ENCODE peak calls at places on chromosomes 5 and 9, in four cellular contexts. M is upper lobe of left lung, A is GM23338, B is Panc1. O is an unnamed sample.

GRCh38 chr9:17019398-17019797 is 115.4 kb upstream of the CNTLN start:
- ATAC-seq in M (no peak), A (no peak), B (no peak), O (no peak)

GRCh38 chr9:83560169-83560826 is 22.1 kb upstream of the FRMD3 start:
- ATAC-seq in A (no peak), B (no peak), M (no peak), O (no peak)

GRCh38 chr9:114112778-114113585 is 13.9 kb upstream of the KIF12 start:
- ATAC-seq in B (no peak), M (peak), A (no peak), O (peak)

GRCh38 chr9:3949744-3950143 is 350.1 kb downstream of the GLIS3 start:
- ATAC-seq in B (no peak), A (no peak), M (peak), O (no peak)

GRCh38 chr5:132506094-132506692 is 15.6 kb upstream of the IRF1 start:
- ATAC-seq in A (peak), M (peak), B (peak), O (peak)

GRCh38 chr9:129007035-129007765 is 20.9 kb downstream of the SH3GLB2 start:
- ATAC-seq in B (no peak), A (peak), M (no peak), O (peak)

GRCh38 chr5:18465833-18466681 is 831.8 kb downstream of the TAF11L14 start:
- ATAC-seq in M (peak), A (peak), B (peak), O (no peak)

GRCh38 chr9:104961238-104961637 is 33.3 kb upstream of the ABCA1 start:
- ATAC-seq in B (no peak), M (peak), A (peak), O (no peak)

GRCh38 chr5:143699121-143699520 is 112.8 kb upstream of the HMHB1 start:
- ATAC-seq in M (no peak), B (no peak), A (no peak), O (no peak)

GRCh38 chr5:67214036-67214435 is 17.4 kb upstream of the CD180 start:
- ATAC-seq in A (no peak), B (no peak), M (no peak), O (no peak)

GRCh38 chr5:126002222-126002897 is 420.8 kb upstream of the GRAMD2B start:
- ATAC-seq in A (no peak), M (peak), B (peak), O (peak)

GRCh38 chr9:42388846-42389245 is 205.4 kb downstream of the SPATA31A6 start:
- ATAC-seq in B (no peak), A (no peak), M (peak), O (no peak)

GRCh38 chr5:150789943-150790611 is 11.5 kb downstream of the SMIM3 start:
- ATAC-seq in M (peak), A (peak), B (peak), O (peak)

GRCh38 chr9:70412678-70413426 is 1.6 kb downstream of the KLF9 start:
- ATAC-seq in A (peak), B (peak), M (peak), O (peak)

GRCh38 chr5:34716986-34717385 is 60.9 kb downstream of the RAI14 start:
- ATAC-seq in M (no peak), B (no peak), A (no peak), O (no peak)

GRCh38 chr5:150464554-150465012 is 15.0 kb upstream of the RPS14 start:
- ATAC-seq in B (no peak), A (peak), M (peak), O (peak)

GRCh38 chr5:17161669-17162068 is 55.8 kb upstream of the BASP1 start:
- ATAC-seq in M (no peak), B (no peak), A (no peak), O (no peak)

GRCh38 chr9:128992995-128993394 is 35.1 kb downstream of the SH3GLB2 start:
- ATAC-seq in M (no peak), A (peak), B (no peak), O (no peak)

GRCh38 chr9:130870491-130871381 is 25.9 kb downstream of the QRFP start:
- ATAC-seq in A (no peak), B (no peak), M (no peak), O (no peak)

GRCh38 chr5:168443950-168444700 is 42.1 kb upstream of the RARS1 start:
- ATAC-seq in B (no peak), M (no peak), A (no peak), O (no peak)

GRCh38 chr5:115489725-115490124 is 54.9 kb downstream of the FEM1C start:
- ATAC-seq in B (no peak), A (no peak), M (no peak), O (no peak)

GRCh38 chr5:122169350-122170103 is 40.2 kb downstream of the ZNF474 start:
- ATAC-seq in A (no peak), B (no peak), M (no peak), O (no peak)

GRCh38 chr5:3278643-3279042 is 317.0 kb upstream of the IRX1 start:
- ATAC-seq in B (no peak), A (no peak), M (no peak), O (no peak)

GRCh38 chr5:127960126-127960744 is 123.3 kb upstream of the SLC12A2 start:
- ATAC-seq in M (peak), B (no peak), A (no peak), O (no peak)

GRCh38 chr5:127958421-127959011 is 125.0 kb upstream of the SLC12A2 start:
- ATAC-seq in M (peak), A (no peak), B (peak), O (no peak)

GRCh38 chr5:127961006-127961763 is 122.4 kb upstream of the SLC12A2 start:
- ATAC-seq in B (no peak), A (no peak), M (no peak), O (no peak)

GRCh38 chr5:127957701-127958190 is 125.8 kb upstream of the SLC12A2 start:
- ATAC-seq in B (no peak), A (no peak), M (no peak), O (no peak)

DNA sequence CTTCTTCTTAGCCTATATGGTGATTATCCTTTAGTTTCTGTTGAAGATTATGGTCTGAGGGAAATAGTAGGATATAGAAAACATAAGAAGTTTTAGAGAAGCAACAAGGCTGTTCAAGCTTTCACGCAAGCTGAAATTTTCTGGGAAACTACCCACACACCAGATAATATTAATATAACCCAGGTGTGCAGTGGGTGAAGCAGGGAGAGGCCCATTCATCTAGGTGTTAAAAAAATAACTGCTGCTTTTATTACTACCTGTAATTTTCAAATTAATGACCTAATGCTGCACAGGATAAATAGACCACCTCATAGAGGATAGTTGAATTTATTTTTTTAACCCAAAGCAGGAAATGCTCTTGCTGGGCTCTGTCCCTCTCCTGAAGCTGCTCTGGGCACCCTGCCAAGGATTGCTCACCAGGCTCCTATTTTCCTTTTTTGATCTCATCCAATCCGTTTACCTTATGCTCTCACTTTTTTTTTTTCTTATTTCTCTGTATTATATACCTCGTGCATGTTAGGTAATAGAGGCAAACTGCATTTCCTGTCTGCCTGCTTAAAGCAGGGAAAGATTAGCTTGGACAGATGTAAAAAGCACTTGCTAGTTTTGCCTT is 124.3 kb upstream of the SLC12A2 start:
- ATAC-seq in M (peak), B (no peak), A (no peak), O (no peak)
- TF ChIP-seq POLR2AphosphoS5 in M (no peak), B (no peak), A (no peak), O (no peak)

GRCh38 chr5:119318256-119318914 is 37.4 kb upstream of the TNFAIP8 start:
- ATAC-seq in A (no peak), B (no peak), M (no peak), O (no peak)

GRCh38 chr5:119313876-119314605 is 41.8 kb upstream of the TNFAIP8 start:
- ATAC-seq in M (no peak), B (no peak), A (no peak), O (no peak)

GRCh38 chr5:119316116-119316515 is 39.7 kb upstream of the TNFAIP8 start:
- ATAC-seq in A (no peak), M (no peak), B (no peak), O (no peak)

GRCh38 chr5:119313207-119313606 is 42.6 kb upstream of the TNFAIP8 start:
- ATAC-seq in A (no peak), B (no peak), M (no peak), O (no peak)

DNA sequence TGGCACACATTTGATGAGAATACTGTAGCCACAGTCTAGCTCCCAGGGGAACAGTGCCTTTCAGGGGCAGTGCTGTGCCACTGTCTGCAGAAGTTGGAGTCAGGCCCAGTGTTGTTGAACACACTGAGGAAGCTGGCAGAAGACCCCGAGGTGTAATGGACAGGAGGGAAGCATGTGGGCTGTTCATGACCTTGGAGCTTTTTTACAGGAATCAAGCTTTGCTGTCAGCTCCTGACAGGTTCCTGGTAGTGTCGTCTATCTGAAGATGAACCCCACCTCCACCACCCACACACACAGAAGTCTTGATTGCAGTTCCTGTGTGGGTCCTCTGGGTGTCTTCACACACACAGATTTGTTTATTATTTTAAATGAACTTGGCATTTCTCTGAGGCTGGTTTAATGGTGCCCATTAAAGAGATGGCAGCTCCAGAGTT is 40.3 kb upstream of the TNFAIP8 start:
- ATAC-seq in A (peak), B (peak), M (peak), O (no peak)
- TF ChIP-seq CTCF in A (peak), B (peak), M (no peak), O (peak)

GRCh38 chr9:87402537-87402936 is 95.1 kb upstream of the DAPK1 start:
- ATAC-seq in A (no peak), M (no peak), B (no peak), O (no peak)

GRCh38 chr9:87406545-87407166 is 91.0 kb upstream of the DAPK1 start:
- ATAC-seq in M (no peak), B (no peak), A (peak), O (no peak)

GRCh38 chr9:87395804-87396458 is 101.7 kb upstream of the DAPK1 start:
- ATAC-seq in M (peak), A (no peak), B (no peak), O (no peak)

GRCh38 chr9:87405677-87406544 is 91.8 kb upstream of the DAPK1 start:
- ATAC-seq in M (peak), A (peak), B (no peak), O (peak)

DNA sequence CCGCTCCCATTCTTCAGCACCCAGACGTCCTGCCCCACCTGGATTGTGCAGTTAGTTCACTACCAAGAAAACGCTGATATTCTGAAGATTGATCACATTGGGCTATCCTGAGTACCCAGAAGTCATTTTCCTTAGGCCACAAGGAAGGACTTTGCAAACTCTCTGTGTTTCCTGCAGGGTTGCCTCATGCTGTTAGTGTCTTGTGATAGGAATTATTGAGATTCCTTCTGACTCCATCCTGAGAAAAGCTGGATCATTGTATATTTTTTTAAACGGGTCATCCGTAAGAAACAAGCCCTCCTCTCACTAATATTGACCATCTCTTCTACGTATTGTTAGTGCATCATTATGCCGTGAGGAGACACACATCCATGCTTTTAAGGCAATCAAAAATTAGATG is 96.0 kb upstream of the DAPK1 start:
- ATAC-seq in B (no peak), M (no peak), A (no peak), O (no peak)
- TF ChIP-seq POLR2AphosphoS5 in B (no peak), M (no peak), A (no peak), O (no peak)

DNA sequence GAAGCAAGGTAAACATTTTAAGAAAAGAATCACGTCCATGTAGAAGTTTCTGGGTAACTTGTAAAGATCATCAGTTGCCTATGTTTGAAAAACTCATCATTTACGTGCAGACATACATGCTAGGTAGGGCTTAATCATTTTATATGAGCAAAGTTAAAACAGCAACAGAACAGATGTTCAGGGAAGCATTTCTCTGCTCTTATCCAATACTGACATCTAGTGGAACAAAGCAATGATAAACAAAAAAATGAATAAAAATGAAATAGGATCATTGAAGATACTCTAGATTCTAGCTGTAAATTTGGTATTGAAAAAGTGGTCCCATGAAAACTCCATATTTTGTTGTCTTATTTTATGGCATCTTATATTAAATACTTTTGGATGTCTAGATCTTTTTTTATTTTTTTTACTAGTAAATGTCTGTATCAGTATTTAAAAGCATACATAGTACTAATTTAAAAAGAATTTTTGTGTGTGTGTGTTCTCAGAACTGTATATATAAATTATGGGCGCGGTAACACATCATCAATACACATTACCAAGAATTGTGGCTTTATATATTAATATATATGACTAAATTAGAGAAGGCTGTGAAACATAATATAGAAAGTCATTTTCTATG is 1050.2 kb downstream of the CDH12 start:
- ATAC-seq in A (peak), B (no peak), M (no peak), O (no peak)
- TF ChIP-seq CTCF in A (peak), B (peak), M (no peak), O (peak)

GRCh38 chr9:96461336-96461735 is 11.4 kb downstream of the HABP4 start:
- ATAC-seq in B (no peak), A (no peak), M (no peak), O (no peak)

GRCh38 chr9:96460877-96461276 is 10.9 kb downstream of the HABP4 start:
- ATAC-seq in A (no peak), M (no peak), B (no peak), O (peak)

GRCh38 chr9:96464426-96464825 is 14.5 kb downstream of the HABP4 start:
- ATAC-seq in M (no peak), A (no peak), B (no peak), O (no peak)

GRCh38 chr9:96460470-96460869 is 10.5 kb downstream of the HABP4 start:
- ATAC-seq in A (no peak), B (no peak), M (peak), O (peak)

GRCh38 chr9:96462538-96462937 is 12.6 kb downstream of the HABP4 start:
- ATAC-seq in B (no peak), M (no peak), A (peak), O (no peak)
- TF ChIP-seq POLR2AphosphoS5 in B (no peak), M (no peak), A (no peak), O (no peak)

GRCh38 chr9:37511006-37511714 is 25.4 kb downstream of the POLR1E start:
- ATAC-seq in B (peak), M (no peak), A (peak), O (no peak)
- TF ChIP-seq CTCF in B (no peak), M (no peak), A (peak), O (no peak)

DNA sequence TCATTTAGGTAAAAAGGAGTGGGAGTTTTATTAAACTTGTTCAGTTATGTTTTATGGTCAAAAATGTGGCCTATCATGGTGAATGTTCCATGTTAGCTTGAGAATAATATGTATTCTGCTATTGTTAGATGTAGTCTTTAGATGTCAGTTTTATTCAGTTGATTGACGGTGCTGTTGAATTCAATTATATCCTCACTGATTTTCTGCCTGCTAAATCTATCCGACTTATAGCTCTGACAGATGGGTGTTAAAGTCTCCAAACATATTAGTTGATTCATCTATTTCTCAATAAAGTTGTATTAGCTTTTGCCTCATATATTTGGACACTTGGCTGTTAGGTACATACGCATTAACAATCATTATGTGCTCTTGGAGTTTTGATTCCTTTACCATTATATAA is 49.0 kb upstream of the ALDH1A1 start:
- ATAC-seq in M (no peak), A (no peak), B (no peak), O (no peak)
- TF ChIP-seq POLR2AphosphoS5 in M (no peak), A (no peak), B (no peak), O (no peak)

GRCh38 chr9:112493738-112494137 is 7.1 kb downstream of the KIAA1958 start:
- ATAC-seq in B (no peak), M (no peak), A (no peak), O (no peak)
- TF ChIP-seq CTCF in B (no peak), M (no peak), A (no peak), O (no peak)

O was measured in gastroesophageal sphincter.